ENCODE peak calls at places on chromosomes 2 and 18, in eight cellular contexts. H, D, X, R, A, Q, P and F are unnamed samples.

GRCh38 chr18:46415532-46415931 is 241.5 kb downstream of the LOXHD1 start:
- DNase-seq in H (no peak), D (no peak), X (no peak), R (no peak), A (no peak), Q (no peak), P (no peak), F (no peak)

GRCh38 chr18:57469884-57470283 is 34.7 kb downstream of the ONECUT2 start:
- DNase-seq in H (no peak), D (no peak), X (no peak), R (no peak), A (no peak), Q (no peak), P (no peak), F (no peak)

GRCh38 chr2:203623104-203623503 is 83.3 kb upstream of the CD28 start:
- DNase-seq in H (no peak), D (no peak), X (no peak), R (no peak), A (no peak), Q (peak; percentile 98), P (no peak), F (peak; percentile 22)

GRCh38 chr2:102428573-102428972 is 5.6 kb downstream of the IL18RAP start:
- DNase-seq in H (no peak), D (no peak), X (no peak), R (no peak), A (no peak), Q (no peak), P (no peak), F (no peak)

GRCh38 chr2:226585130-226585561 is 214.5 kb downstream of the IRS1 start:
- DNase-seq in H (no peak), D (no peak), X (no peak), R (no peak), A (no peak), Q (no peak), P (no peak), F (no peak)

GRCh38 chr2:25885933-25886332 is 7.6 kb upstream of the ASXL2 start:
- DNase-seq in H (no peak), D (no peak), X (no peak), R (no peak), A (no peak), Q (peak; percentile 95), P (no peak), F (peak; percentile 79)

GRCh38 chr2:64943387-64944150 is 45.6 kb upstream of the SLC1A4 start:
- DNase-seq in H (peak; percentile 83), D (peak; percentile 34), X (peak; percentile 46), R (peak; percentile 27), A (no peak), Q (peak; percentile 19), P (peak; percentile 6), F (peak; percentile 4)

GRCh38 chr2:181341855-181342594 is 115.2 kb upstream of the ITGA4 start:
- DNase-seq in H (no peak), D (no peak), X (no peak), R (no peak), A (no peak), Q (no peak), P (no peak), F (no peak)

GRCh38 chr2:179322289-179322688 is 57.7 kb upstream of the SESTD1 start:
- DNase-seq in H (no peak), D (no peak), X (no peak), R (no peak), A (no peak), Q (no peak), P (no peak), F (no peak)

GRCh38 chr2:120886967-120887672 is 151.5 kb downstream of the GLI2 start:
- DNase-seq in H (peak; percentile 42), D (no peak), X (no peak), R (peak; percentile 31), A (peak; percentile 52), Q (no peak), P (no peak), F (no peak)

GRCh38 chr2:172438741-172439508 is 11.5 kb downstream of the ITGA6 start:
- DNase-seq in H (no peak), D (no peak), X (no peak), R (no peak), A (no peak), Q (peak; percentile 71), P (no peak), F (peak; percentile 71)

GRCh38 chr2:217988840-217989204 is 14.0 kb downstream of the TNS1 start:
- DNase-seq in H (no peak), D (peak; percentile 46), X (no peak), R (no peak), A (no peak), Q (no peak), P (peak; percentile 70), F (no peak)

GRCh38 chr2:43387092-43388062 is 161.0 kb upstream of the ZFP36L2 start:
- DNase-seq in H (no peak), D (no peak), X (no peak), R (no peak), A (no peak), Q (peak; percentile 52), P (peak; percentile 55), F (no peak)
- H3K27ac ChIP-seq in H (no peak overlapping the region), D (no peak overlapping the region), X (no peak overlapping the region), R (no peak overlapping the region), A (no peak overlapping the region), Q (no peak overlapping the region), P (peak overlapping the region; percentile 65), F (no peak overlapping the region)

GRCh38 chr2:137700681-137701080 is 263.6 kb upstream of the HNMT start:
- DNase-seq in H (no peak), D (no peak), X (no peak), R (no peak), A (no peak), Q (no peak), P (no peak), F (no peak)
- H3K27ac ChIP-seq in H (no peak overlapping the region), D (no peak overlapping the region), X (no peak overlapping the region), R (no peak overlapping the region), A (no peak overlapping the region), Q (no peak overlapping the region), P (no peak overlapping the region), F (no peak overlapping the region)

GRCh38 chr2:88141952-88142351 is 14.1 kb upstream of the FABP1 start:
- DNase-seq in H (no peak), D (no peak), X (no peak), R (no peak), A (no peak), Q (no peak), P (no peak), F (no peak)

GRCh38 chr2:88144271-88144670 is 16.4 kb upstream of the FABP1 start:
- DNase-seq in H (no peak), D (no peak), X (no peak), R (no peak), A (no peak), Q (no peak), P (no peak), F (no peak)

GRCh38 chr2:88146590-88146989 is 18.7 kb upstream of the FABP1 start:
- DNase-seq in H (no peak), D (no peak), X (no peak), R (no peak), A (no peak), Q (no peak), P (no peak), F (no peak)

GRCh38 chr2:88147145-88147544 is 19.3 kb upstream of the FABP1 start:
- DNase-seq in H (no peak), D (no peak), X (no peak), R (no peak), A (no peak), Q (no peak), P (no peak), F (no peak)

DNA sequence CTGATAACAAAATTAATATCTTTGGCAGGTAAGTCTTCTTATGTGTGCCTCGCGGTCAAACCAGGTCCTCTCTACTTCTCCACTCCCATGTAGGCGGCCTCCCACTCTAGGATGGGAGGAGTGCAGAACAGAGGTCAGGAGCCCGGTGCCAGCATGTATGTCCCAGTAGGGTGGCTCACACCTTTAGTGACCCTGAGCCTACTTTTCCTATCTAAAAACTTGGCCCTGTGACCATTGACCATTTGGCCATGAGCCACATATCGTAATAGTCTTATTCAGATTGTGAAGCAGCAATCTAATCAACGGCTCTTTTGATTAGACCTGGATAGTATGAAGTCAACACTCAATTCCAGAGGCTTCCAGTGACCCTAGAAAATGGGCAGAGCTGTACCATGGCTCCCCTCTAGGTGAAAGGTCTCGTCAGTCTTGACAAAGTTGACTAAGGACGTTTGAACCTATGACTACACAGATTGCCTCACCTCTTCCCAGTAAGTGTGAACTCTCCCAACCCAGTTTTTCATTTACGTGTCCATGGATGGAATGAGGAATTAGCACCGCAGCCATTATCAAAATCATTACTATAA is 17.1 kb upstream of the FABP1 start:
- DNase-seq in H (no peak), D (no peak), X (no peak), R (no peak), A (no peak), Q (no peak), P (no peak), F (no peak)
- H3K27ac ChIP-seq in H (no peak overlapping the region), D (no peak overlapping the region), X (no peak overlapping the region), R (no peak overlapping the region), A (no peak overlapping the region), Q (no peak overlapping the region), P (no peak overlapping the region), F (no peak overlapping the region)

GRCh38 chr2:18531198-18531597 is 29.3 kb downstream of the RDH14 start:
- DNase-seq in H (no peak), D (no peak), X (no peak), R (no peak), A (no peak), Q (no peak), P (no peak), F (no peak)

GRCh38 chr2:18522484-18523146 is 37.8 kb downstream of the RDH14 start:
- DNase-seq in H (no peak), D (no peak), X (no peak), R (no peak), A (no peak), Q (peak; percentile 47), P (peak; percentile 24), F (no peak)

GRCh38 chr2:18527822-18528221 is 32.6 kb downstream of the RDH14 start:
- DNase-seq in H (no peak), D (no peak), X (no peak), R (no peak), A (no peak), Q (no peak), P (no peak), F (no peak)

GRCh38 chr2:18525236-18525635 is 35.2 kb downstream of the RDH14 start:
- DNase-seq in H (no peak), D (peak; percentile 70), X (no peak), R (no peak), A (peak; percentile 76), Q (no peak), P (no peak), F (no peak)

GRCh38 chr2:18526429-18526828 is 34.0 kb downstream of the RDH14 start:
- DNase-seq in H (no peak), D (no peak), X (no peak), R (no peak), A (no peak), Q (no peak), P (no peak), F (no peak)
- H3K27ac ChIP-seq in H (no peak overlapping the region), D (peak overlapping the region; percentile 90), X (no peak overlapping the region), R (no peak overlapping the region), A (no peak overlapping the region), Q (no peak overlapping the region), P (no peak overlapping the region), F (no peak overlapping the region)

GRCh38 chr2:74405994-74406583 is 15.3 kb downstream of the C2orf81 start:
- DNase-seq in H (no peak), D (no peak), X (no peak), R (no peak), A (no peak), Q (peak; percentile 40), P (no peak), F (no peak)
- H3K27ac ChIP-seq in H (no peak overlapping the region), D (no peak overlapping the region), X (no peak overlapping the region), R (no peak overlapping the region), A (no peak overlapping the region), Q (no peak overlapping the region), P (no peak overlapping the region), F (no peak overlapping the region)